ENCODE peak calls at places on chromosomes 16 and 17, in nine cellular contexts. R is GM23338; V is astrocyte of the spinal cord; H is left lung; A is neural progenitor cell; P is AG04450; T is CD8-positive, alpha-beta T cell; I is mesendoderm; Z is cardiac muscle cell. M is an unnamed sample.

GRCh38 chr16:84685210-84685609 is 14.6 kb upstream of the USP10 start:
- DNase-seq in R (no peak), V (no peak), H (no peak), A (no peak), P (no peak), T (no peak), I (no peak), Z (no peak), M (no peak)

GRCh38 chr17:40321502-40322416 is 12.8 kb downstream of the RARA start:
- DNase-seq in R (no peak), V (no peak), H (peak), A (no peak), P (no peak), T (peak), I (no peak), Z (no peak), M (peak)

GRCh38 chr17:38742431-38743308 is 5.5 kb downstream of the PCGF2 start:
- DNase-seq in R (no peak), V (peak), H (no peak), A (no peak), P (peak), T (no peak), I (no peak), Z (no peak), M (peak)

GRCh38 chr16:66534376-66534799 is 15.5 kb downstream of the TK2 start:
- DNase-seq in R (no peak), V (no peak), H (no peak), A (no peak), P (no peak), T (no peak), I (peak), Z (peak), M (no peak)

GRCh38 chr17:76049239-76049638 is 22.1 kb upstream of the EVPL start:
- DNase-seq in R (no peak), V (no peak), H (no peak), A (no peak), P (no peak), T (no peak), I (no peak), Z (no peak), M (no peak)

GRCh38 chr16:76490240-76490639 is 213.0 kb downstream of the CNTNAP4 start:
- DNase-seq in R (no peak), V (no peak), H (no peak), A (no peak), P (no peak), T (no peak), I (no peak), Z (no peak), M (no peak)

GRCh38 chr16:70685938-70686375 is at the start of gene MTSS2:
- DNase-seq in R (peak), V (peak), H (peak), A (peak), P (peak), T (peak), I (peak), Z (peak), M (peak)

GRCh38 chr17:45145035-45145389 is 3.3 kb upstream of the HEXIM1 start:
- DNase-seq in R (no peak), V (no peak), H (peak), A (no peak), P (no peak), T (no peak), I (no peak), Z (no peak), M (no peak)

GRCh38 chr16:558298-559020 is 1.7 kb upstream of the PRR35 start:
- DNase-seq in R (no peak), V (no peak), H (no peak), A (no peak), P (no peak), T (no peak), I (no peak), Z (no peak), M (peak)

GRCh38 chr16:50166511-50167500 is 13.7 kb downstream of the TENT4B start:
- DNase-seq in R (no peak), V (no peak), H (no peak), A (no peak), P (no peak), T (no peak), I (no peak), Z (no peak), M (no peak)

GRCh38 chr16:11098601-11099377 is 154.4 kb downstream of the CLEC16A start:
- DNase-seq in R (no peak), V (no peak), H (no peak), A (no peak), P (no peak), T (no peak), I (no peak), Z (no peak), M (no peak)

GRCh38 chr16:82195917-82196494 is 26.0 kb upstream of the MPHOSPH6 start:
- DNase-seq in R (no peak), V (no peak), H (no peak), A (no peak), P (no peak), T (no peak), I (no peak), Z (no peak), M (no peak)

GRCh38 chr16:81485824-81486554 is 41.4 kb downstream of the CMIP start:
- DNase-seq in R (no peak), V (peak), H (no peak), A (no peak), P (no peak), T (no peak), I (no peak), Z (no peak), M (no peak)

GRCh38 chr17:72274632-72275031 is 153.8 kb downstream of the SOX9 start:
- DNase-seq in R (no peak), V (no peak), H (no peak), A (no peak), P (no peak), T (no peak), I (no peak), Z (no peak), M (no peak)

GRCh38 chr16:71927383-71927782 is 32.1 kb downstream of the IST1 start:
- DNase-seq in R (no peak), V (peak), H (no peak), A (no peak), P (peak), T (no peak), I (peak), Z (peak), M (no peak)

GRCh38 chr17:79487149-79487548 is 123.7 kb downstream of the RBFOX3 start:
- DNase-seq in R (no peak), V (no peak), H (peak), A (no peak), P (no peak), T (no peak), I (no peak), Z (no peak), M (no peak)

GRCh38 chr16:68072038-68072695 is 13.0 kb upstream of the NFATC3 start:
- DNase-seq in R (no peak), V (peak), H (no peak), A (no peak), P (no peak), T (no peak), I (no peak), Z (no peak), M (no peak)

DNA sequence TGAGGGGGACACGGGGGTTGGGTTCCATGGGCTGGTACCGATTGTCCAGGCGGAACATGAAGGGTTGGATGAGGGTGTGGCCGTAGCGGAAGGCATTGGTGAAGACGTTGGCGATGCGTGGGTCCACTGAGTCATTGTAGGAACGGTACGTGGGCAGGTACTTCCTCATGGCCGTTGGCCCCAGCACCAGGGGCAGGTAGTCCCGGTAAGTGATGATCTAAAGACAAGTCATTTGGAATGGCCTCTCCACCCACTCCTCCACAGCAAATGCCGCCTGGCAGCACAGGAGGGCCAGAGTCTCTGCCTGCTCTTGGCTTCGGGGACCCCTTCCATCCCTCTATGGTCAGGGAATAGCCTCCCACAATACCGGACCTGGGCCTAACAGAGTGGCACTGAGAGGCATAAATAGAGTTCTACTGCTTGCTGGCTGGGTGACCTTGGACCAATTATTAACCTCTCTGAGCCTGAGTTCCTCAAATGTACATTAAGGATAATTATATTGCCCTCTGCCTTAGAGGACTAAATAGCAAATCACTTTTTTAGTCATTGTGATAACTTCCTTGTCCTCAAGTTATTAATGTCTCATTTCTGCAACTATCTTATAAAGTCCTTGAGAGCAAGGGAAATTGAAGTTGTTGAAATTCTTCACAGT is 7.2 kb downstream of the MPO start:
- DNase-seq in R (no peak), V (no peak), H (no peak), A (no peak), P (no peak), T (no peak), I (no peak), Z (no peak), M (peak)
- H3K4me3 ChIP-seq in R (no peak), V (no peak), H (no peak), A (no peak), P (no peak), T (no peak), I (no peak), Z (no peak), M (no peak)

GRCh38 chr17:1203111-1203966 is 23.6 kb upstream of the ABR start:
- DNase-seq in R (peak), V (peak), H (peak), A (peak), P (no peak), T (peak), I (peak), Z (peak), M (peak)
- H3K4me3 ChIP-seq in R (peak), V (peak), H (peak), A (peak), P (peak), T (no peak), I (peak), Z (peak), M (peak)

DNA sequence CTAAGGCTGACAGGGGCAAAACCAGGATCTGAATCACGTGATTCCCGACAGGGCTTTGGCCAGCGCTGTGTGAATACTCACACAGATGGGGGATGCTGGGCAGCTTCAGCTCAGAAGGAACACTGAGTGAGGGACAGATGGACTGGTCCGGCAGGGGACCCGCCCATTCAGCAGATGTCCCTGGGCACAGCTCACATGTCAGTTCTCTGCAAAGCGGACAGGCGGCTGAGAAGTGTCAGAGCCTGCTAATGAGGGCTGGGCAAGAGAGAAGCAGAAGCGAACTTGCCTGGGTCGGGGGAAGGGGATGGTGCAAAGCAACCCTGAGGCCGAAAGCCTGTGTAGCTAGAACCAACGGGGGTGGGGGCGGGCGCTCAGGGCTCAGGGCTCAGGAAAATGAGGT is 11.9 kb upstream of the GLIS2 start:
- DNase-seq in R (peak), V (no peak), H (no peak), A (no peak), P (no peak), T (no peak), I (no peak), Z (no peak), M (peak)
- H3K4me3 ChIP-seq in R (no peak), V (no peak), H (no peak), A (no peak), P (no peak), T (no peak), I (no peak), Z (no peak), M (no peak)

GRCh38 chr16:48608452-48608851 is 1.5 kb downstream of the N4BP1 start:
- DNase-seq in R (no peak), V (no peak), H (no peak), A (no peak), P (no peak), T (no peak), I (peak), Z (no peak), M (no peak)
- H3K4me3 ChIP-seq in R (peak), V (peak), H (peak), A (peak), P (peak), T (peak), I (no peak), Z (peak), M (peak)

GRCh38 chr17:63698381-63698885 is 1.5 kb downstream of the LIMD2 start:
- DNase-seq in R (no peak), V (no peak), H (peak), A (no peak), P (no peak), T (peak), I (no peak), Z (no peak), M (peak)
- H3K4me3 ChIP-seq in R (peak), V (peak), H (peak), A (peak), P (peak), T (peak), I (peak), Z (peak), M (peak)

GRCh38 chr17:6857336-6857735 is 25.8 kb upstream of the TEKT1 start:
- DNase-seq in R (no peak), V (no peak), H (no peak), A (no peak), P (no peak), T (no peak), I (no peak), Z (no peak), M (no peak)

GRCh38 chr17:6856054-6856453 is 24.5 kb upstream of the TEKT1 start:
- DNase-seq in R (no peak), V (no peak), H (no peak), A (no peak), P (no peak), T (no peak), I (peak), Z (no peak), M (no peak)

GRCh38 chr17:6857904-6858303 is 26.4 kb upstream of the TEKT1 start:
- DNase-seq in R (no peak), V (no peak), H (no peak), A (no peak), P (no peak), T (no peak), I (no peak), Z (no peak), M (no peak)

GRCh38 chr17:6853764-6854442 is 22.4 kb upstream of the TEKT1 start:
- DNase-seq in R (peak), V (no peak), H (no peak), A (peak), P (no peak), T (peak), I (peak), Z (no peak), M (peak)
- H3K4me3 ChIP-seq in R (peak), V (no peak), H (peak), A (peak), P (no peak), T (no peak), I (peak), Z (no peak), M (peak)

GRCh38 chr16:88938119-88938932 is 38.7 kb downstream of the CBFA2T3 start:
- DNase-seq in R (no peak), V (no peak), H (no peak), A (no peak), P (no peak), T (no peak), I (no peak), Z (no peak), M (no peak)
- H3K4me3 ChIP-seq in R (no peak), V (no peak), H (peak), A (no peak), P (no peak), T (no peak), I (no peak), Z (no peak), M (no peak)

M was measured in H7.